ENCODE peak calls at places on chromosome 2, in ten cellular contexts. T is neuronal stem cell; X is right lobe of liver; Z is HAP-1; H is CD8-positive, alpha-beta memory T cell; B is cardiac fibroblast; E is retinal pigment epithelial cell; M is A549; F is bronchial epithelial cell; D is transverse colon. Y is an unnamed sample.

GRCh38 chr2:181658444-181658843 is 1.5 kb upstream of the CERKL start:
- DNase-seq in T (no peak), X (no peak), Z (no peak), H (no peak), B (no peak), E (no peak), M (no peak), F (no peak), D (no peak), Y (no peak)

GRCh38 chr2:233074106-233074505 is 14.0 kb downstream of the INPP5D start:
- DNase-seq in T (no peak), X (no peak), Z (no peak), H (no peak), B (no peak), E (no peak), M (no peak), F (no peak), D (no peak), Y (no peak)

GRCh38 chr2:144692661-144693060 is 172.7 kb upstream of the ZEB2 start:
- DNase-seq in T (no peak), X (no peak), Z (no peak), H (no peak), B (no peak), E (no peak), M (no peak), F (no peak), D (no peak), Y (no peak)

GRCh38 chr2:60531638-60532216 is 21.7 kb downstream of the BCL11A start:
- DNase-seq in T (no peak), X (no peak), Z (no peak), H (no peak), B (no peak), E (no peak), M (no peak), F (no peak), D (peak), Y (peak)

GRCh38 chr2:78011251-78011650 is 489.1 kb upstream of the LRRTM4 start:
- DNase-seq in T (no peak), X (no peak), Z (no peak), H (no peak), B (no peak), E (no peak), M (no peak), F (no peak), D (no peak), Y (no peak)

GRCh38 chr2:207765541-207765940 is 4.2 kb downstream of the FZD5 start:
- DNase-seq in T (peak), X (peak), Z (peak), H (no peak), B (no peak), E (no peak), M (peak), F (no peak), D (peak), Y (peak)

GRCh38 chr2:176613358-176614032 is 344.3 kb downstream of the MTX2 start:
- DNase-seq in T (no peak), X (no peak), Z (no peak), H (no peak), B (peak), E (no peak), M (no peak), F (peak), D (no peak), Y (no peak)

GRCh38 chr2:34899079-34899478 is 1300.0 kb upstream of the FAM98A start:
- DNase-seq in T (no peak), X (no peak), Z (no peak), H (no peak), B (no peak), E (no peak), M (no peak), F (no peak), D (no peak), Y (no peak)

GRCh38 chr2:156673271-156673615 is 237.1 kb downstream of the GPD2 start:
- DNase-seq in T (no peak), X (no peak), Z (peak), H (no peak), B (no peak), E (no peak), M (no peak), F (no peak), D (no peak), Y (no peak)

GRCh38 chr2:157324331-157324843 is 1.2 kb downstream of the ERMN start:
- DNase-seq in T (no peak), X (no peak), Z (no peak), H (no peak), B (no peak), E (no peak), M (no peak), F (no peak), D (no peak), Y (no peak)

GRCh38 chr2:7016120-7016519 is 98.9 kb downstream of the RNF144A start:
- DNase-seq in T (no peak), X (no peak), Z (no peak), H (no peak), B (no peak), E (no peak), M (no peak), F (no peak), D (no peak), Y (no peak)

GRCh38 chr2:106232633-106233032 is 38.5 kb upstream of the UXS1 start:
- DNase-seq in T (no peak), X (no peak), Z (no peak), H (no peak), B (no peak), E (no peak), M (no peak), F (no peak), D (no peak), Y (no peak)

GRCh38 chr2:68594674-68595492 is 48.5 kb upstream of the PROKR1 start:
- DNase-seq in T (no peak), X (peak), Z (peak), H (peak), B (peak), E (peak), M (peak), F (peak), D (peak), Y (no peak)

GRCh38 chr2:65786765-65787164 is 354.4 kb upstream of the SPRED2 start:
- DNase-seq in T (no peak), X (no peak), Z (no peak), H (no peak), B (no peak), E (no peak), M (no peak), F (no peak), D (no peak), Y (no peak)

GRCh38 chr2:10790228-10790973 is 22.2 kb downstream of the PDIA6 start:
- DNase-seq in T (no peak), X (no peak), Z (no peak), H (no peak), B (no peak), E (no peak), M (no peak), F (no peak), D (peak), Y (peak)

GRCh38 chr2:235639885-235640284 is 146.0 kb downstream of the AGAP1 start:
- DNase-seq in T (no peak), X (no peak), Z (no peak), H (no peak), B (no peak), E (no peak), M (no peak), F (no peak), D (no peak), Y (no peak)

GRCh38 chr2:36574560-36574959 is 23.4 kb downstream of the FEZ2 start:
- DNase-seq in T (no peak), X (no peak), Z (no peak), H (no peak), B (no peak), E (no peak), M (no peak), F (no peak), D (no peak), Y (no peak)

GRCh38 chr2:83827618-83828017 is 631.5 kb downstream of the SUCLG1 start:
- DNase-seq in T (no peak), X (no peak), Z (peak), H (no peak), B (no peak), E (peak), M (no peak), F (peak), D (no peak), Y (no peak)

GRCh38 chr2:153479527-153479926 is 965 bp upstream of the RPRM start:
- DNase-seq in T (no peak), X (no peak), Z (peak), H (no peak), B (no peak), E (no peak), M (no peak), F (no peak), D (no peak), Y (no peak)

GRCh38 chr2:140882671-140883620 is 1247.9 kb downstream of the LRP1B start:
- DNase-seq in T (no peak), X (no peak), Z (no peak), H (no peak), B (no peak), E (no peak), M (no peak), F (no peak), D (no peak), Y (no peak)

GRCh38 chr2:25380586-25381360 is 39.0 kb upstream of the DNMT3A start:
- DNase-seq in T (no peak), X (no peak), Z (no peak), H (no peak), B (no peak), E (no peak), M (no peak), F (no peak), D (peak), Y (no peak)

DNA sequence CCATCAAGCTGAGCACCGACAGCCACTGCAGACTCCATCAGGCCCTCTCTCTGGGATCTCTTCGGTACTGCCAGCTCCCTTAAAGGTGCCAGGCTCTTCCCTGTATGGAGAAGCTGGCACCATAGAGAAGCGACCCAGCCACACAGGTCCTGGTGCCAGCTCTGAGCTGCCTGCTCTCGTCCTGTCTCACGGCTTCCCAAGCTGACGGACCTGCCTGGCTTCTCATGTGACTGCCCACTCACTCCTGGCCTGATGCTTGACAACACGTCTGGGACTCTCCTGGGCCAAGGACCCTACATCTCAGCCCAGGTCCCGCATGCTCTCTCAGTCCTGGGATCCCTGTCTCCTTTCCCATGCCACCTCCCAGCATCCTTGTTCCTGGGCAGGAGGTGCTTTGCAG is 12.6 kb upstream of the ATOH8 start:
- DNase-seq in T (no peak), X (no peak), Z (no peak), H (no peak), B (no peak), E (no peak), M (no peak), F (no peak), D (no peak), Y (no peak)
- H3K4me3 ChIP-seq in T (no peak), X (no peak), Z (no peak), H (no peak), B (no peak), E (no peak), M (no peak), F (no peak), D (no peak), Y (no peak)

DNA sequence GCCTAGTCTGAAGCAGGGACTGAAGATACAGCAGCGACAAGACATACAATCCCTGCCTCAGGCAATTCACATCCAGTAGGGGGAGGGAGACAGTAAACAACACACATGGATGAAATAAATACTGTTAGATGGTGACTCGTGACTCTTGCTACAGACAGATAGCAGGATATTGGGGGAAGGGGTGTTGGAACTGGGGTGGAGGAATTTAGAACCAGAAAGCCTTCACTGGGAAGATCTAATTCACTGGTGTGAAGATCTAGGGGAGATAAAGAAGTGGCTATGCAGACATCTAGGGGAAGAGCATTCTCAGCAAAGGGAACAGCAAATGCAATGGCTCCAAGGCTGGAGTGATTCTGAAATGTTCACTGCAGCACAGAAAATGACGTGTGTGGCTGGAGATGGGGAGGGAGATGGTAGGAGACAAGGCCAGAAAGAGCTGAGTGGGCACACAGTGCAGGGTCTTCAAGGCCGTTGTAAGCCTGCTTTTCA is 52.6 kb upstream of the TMEM163 start:
- DNase-seq in T (no peak), X (no peak), Z (no peak), H (no peak), B (no peak), E (no peak), M (no peak), F (peak), D (no peak), Y (no peak)
- H3K4me3 ChIP-seq in T (no peak), X (no peak), Z (no peak), H (no peak), B (no peak), E (no peak), M (no peak), F (no peak), D (no peak), Y (no peak)

GRCh38 chr2:199160081-199160480 is 297.7 kb downstream of the SATB2 start:
- DNase-seq in T (no peak), X (no peak), Z (no peak), H (no peak), B (no peak), E (no peak), M (no peak), F (no peak), D (no peak), Y (no peak)

GRCh38 chr2:199160677-199161465 is 296.9 kb downstream of the SATB2 start:
- DNase-seq in T (no peak), X (no peak), Z (no peak), H (no peak), B (peak), E (peak), M (peak), F (peak), D (no peak), Y (no peak)

GRCh38 chr2:199163901-199164300 is 293.8 kb downstream of the SATB2 start:
- DNase-seq in T (no peak), X (no peak), Z (no peak), H (no peak), B (no peak), E (no peak), M (no peak), F (no peak), D (no peak), Y (no peak)
- H3K4me3 ChIP-seq in T (no peak), X (no peak), Z (no peak), H (no peak), B (no peak), E (no peak), M (no peak), F (no peak), D (no peak), Y (no peak)

GRCh38 chr2:119305497-119306195 is 61.0 kb downstream of the C2orf76 start:
- DNase-seq in T (no peak), X (no peak), Z (no peak), H (no peak), B (no peak), E (no peak), M (no peak), F (no peak), D (no peak), Y (no peak)
- H3K4me3 ChIP-seq in T (no peak), X (peak), Z (no peak), H (no peak), B (no peak), E (no peak), M (no peak), F (no peak), D (no peak), Y (no peak)

Y was measured in mucosa of descending colon.